ENCODE peak calls at places on chromosomes 4 and X, in nine cellular contexts. N is ovary, C is suprapubic skin, D is K562, I is tibial nerve, G is upper lobe of left lung, B is transverse colon, Y is stomach, T is A549. Z is an unnamed sample.

GRCh38 chr4:55396305-55397023 is 707 bp downstream of the TMEM165 start:
- DNase-seq in N (peak), C (peak), D (peak), I (peak), G (peak), B (peak), Y (peak), T (peak), Z (peak)

GRCh38 chr4:2598661-2599654 is 62.5 kb downstream of the FAM193A start:
- DNase-seq in N (no peak), C (no peak), D (no peak), I (no peak), G (no peak), B (peak), Y (no peak), T (no peak), Z (no peak)

GRCh38 chrX:132651411-132652086 is 162.7 kb upstream of the MBNL3 start:
- DNase-seq in N (no peak), C (no peak), D (no peak), I (no peak), G (no peak), B (no peak), Y (no peak), T (no peak), Z (no peak)

GRCh38 chrX:121876316-121876715 is 828.9 kb downstream of the GLUD2 start:
- DNase-seq in N (no peak), C (no peak), D (no peak), I (no peak), G (no peak), B (no peak), Y (no peak), T (no peak), Z (no peak)

GRCh38 chrX:39559229-39559628 is 538.5 kb downstream of the BCOR start:
- DNase-seq in N (no peak), C (no peak), D (no peak), I (no peak), G (no peak), B (no peak), Y (no peak), T (no peak), Z (no peak)

GRCh38 chrX:100685284-100685996 is 41.4 kb downstream of the SRPX2 start:
- DNase-seq in N (peak), C (peak), D (peak), I (peak), G (no peak), B (peak), Y (peak), T (peak), Z (peak)

GRCh38 chr4:82643994-82644730 is 82.4 kb upstream of the TMEM150C start:
- DNase-seq in N (no peak), C (no peak), D (no peak), I (no peak), G (no peak), B (no peak), Y (no peak), T (peak), Z (no peak)

GRCh38 chr4:113979157-113979972 is at the start of gene ARSJ:
- DNase-seq in N (peak), C (peak), D (no peak), I (peak), G (peak), B (peak), Y (peak), T (peak), Z (peak)

GRCh38 chr4:169106696-169107229 is 96.7 kb upstream of the CBR4 start:
- DNase-seq in N (no peak), C (no peak), D (no peak), I (no peak), G (peak), B (no peak), Y (no peak), T (no peak), Z (no peak)

GRCh38 chrX:130245441-130245840 is 23.3 kb downstream of the ZNF280C start:
- DNase-seq in N (no peak), C (no peak), D (no peak), I (no peak), G (no peak), B (no peak), Y (no peak), T (no peak), Z (no peak)

GRCh38 chr4:146488495-146489174 is 33.1 kb downstream of the SLC10A7 start:
- DNase-seq in N (no peak), C (no peak), D (no peak), I (no peak), G (no peak), B (no peak), Y (no peak), T (no peak), Z (no peak)

GRCh38 chr4:20603671-20604313 is 96.5 kb upstream of the PACRGL start:
- DNase-seq in N (no peak), C (no peak), D (no peak), I (no peak), G (no peak), B (no peak), Y (no peak), T (no peak), Z (no peak)

GRCh38 chr4:1201851-1202525 is 29.6 kb upstream of the SPON2 start:
- DNase-seq in N (peak), C (peak), D (no peak), I (peak), G (no peak), B (peak), Y (peak), T (no peak), Z (peak)

GRCh38 chr4:71130827-71131603 is 137.6 kb downstream of the DCK start:
- DNase-seq in N (no peak), C (no peak), D (no peak), I (no peak), G (no peak), B (no peak), Y (no peak), T (peak), Z (no peak)

GRCh38 chr4:21898101-21898500 is 50.5 kb downstream of the KCNIP4 start:
- DNase-seq in N (no peak), C (no peak), D (no peak), I (no peak), G (no peak), B (no peak), Y (no peak), T (no peak), Z (no peak)

GRCh38 chrX:13690836-13691235 is 1.9 kb downstream of the RAB9A start:
- DNase-seq in N (no peak), C (no peak), D (no peak), I (no peak), G (no peak), B (no peak), Y (no peak), T (no peak), Z (no peak)

GRCh38 chr4:169657470-169658107 is 37.2 kb downstream of the CLCN3 start:
- DNase-seq in N (no peak), C (no peak), D (no peak), I (no peak), G (no peak), B (no peak), Y (no peak), T (no peak), Z (no peak)

GRCh38 chr4:185257694-185258093 is 48.3 kb downstream of the SNX25 start:
- DNase-seq in N (no peak), C (no peak), D (no peak), I (no peak), G (no peak), B (no peak), Y (no peak), T (no peak), Z (no peak)

GRCh38 chrX:70174754-70175153 is 2.5 kb upstream of the DGAT2L6 start:
- DNase-seq in N (no peak), C (no peak), D (no peak), I (no peak), G (no peak), B (no peak), Y (no peak), T (no peak), Z (no peak)

GRCh38 chrX:3184176-3184930 is 143.1 kb downstream of the ARSF start:
- DNase-seq in N (no peak), C (no peak), D (no peak), I (peak), G (no peak), B (no peak), Y (no peak), T (no peak), Z (peak)

DNA sequence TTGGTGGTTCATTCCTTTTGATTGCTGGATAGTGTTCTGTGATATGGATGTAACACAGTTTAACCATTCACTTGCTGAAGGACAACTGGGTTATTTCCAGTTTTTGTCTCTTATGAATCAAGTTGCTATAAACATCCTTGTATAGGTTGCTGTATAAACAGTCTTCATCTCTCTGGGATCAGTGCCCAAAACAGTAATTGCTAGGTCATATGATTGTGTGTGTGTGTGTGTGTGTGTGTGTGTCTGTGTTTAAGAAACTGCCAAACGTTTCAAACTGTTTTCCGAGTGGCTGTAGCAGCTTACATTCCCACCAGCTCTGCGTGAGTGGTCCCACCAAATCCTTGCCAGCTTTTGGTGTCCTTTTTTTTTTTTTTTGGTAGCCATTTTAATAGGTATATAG is 60.4 kb downstream of the F11 start:
- DNase-seq in N (no peak), C (no peak), D (no peak), I (no peak), G (no peak), B (peak), Y (no peak), T (no peak), Z (no peak)
- TF ChIP-seq EP300 in N (no peak), C (no peak), D (no peak), I (no peak), G (no peak), B (no peak), Y (no peak), T (no peak), Z (no peak)

GRCh38 chrX:1537031-1537715 is at the start of gene P2RY8:
- DNase-seq in N (peak), C (peak), D (no peak), I (peak), G (peak), B (peak), Y (peak), T (peak), Z (peak)
- TF ChIP-seq POLR2A in N (no peak), C (no peak), D (no peak), I (no peak), G (peak), B (peak), Y (no peak), T (no peak), Z (no peak)

DNA sequence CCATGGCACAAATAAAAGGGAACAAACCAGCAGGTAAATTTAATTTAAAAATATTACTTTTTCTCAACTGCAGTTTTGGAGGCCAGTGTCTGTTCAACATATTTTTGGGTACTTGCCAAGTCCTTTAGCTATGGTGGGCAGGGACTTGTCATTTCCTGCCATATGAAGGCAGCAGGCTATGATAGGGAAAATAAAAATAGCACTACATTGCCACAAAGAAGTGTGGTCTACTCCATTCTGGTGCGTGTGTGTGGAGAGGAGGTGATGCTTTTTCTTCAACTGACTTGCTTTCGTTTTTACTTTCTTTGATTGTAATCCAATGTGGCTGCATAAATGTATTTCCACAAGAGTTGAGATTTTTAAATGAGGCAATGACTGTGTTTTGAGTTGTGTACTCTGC is 17.2 kb downstream of the GPR174 start:
- DNase-seq in N (no peak), C (no peak), D (no peak), I (no peak), G (no peak), B (no peak), Y (no peak), T (no peak), Z (no peak)
- H3K27ac ChIP-seq in N (no peak), C (no peak), D (no peak), I (no peak), G (no peak), B (no peak), Y (no peak), T (no peak), Z (no peak)

DNA sequence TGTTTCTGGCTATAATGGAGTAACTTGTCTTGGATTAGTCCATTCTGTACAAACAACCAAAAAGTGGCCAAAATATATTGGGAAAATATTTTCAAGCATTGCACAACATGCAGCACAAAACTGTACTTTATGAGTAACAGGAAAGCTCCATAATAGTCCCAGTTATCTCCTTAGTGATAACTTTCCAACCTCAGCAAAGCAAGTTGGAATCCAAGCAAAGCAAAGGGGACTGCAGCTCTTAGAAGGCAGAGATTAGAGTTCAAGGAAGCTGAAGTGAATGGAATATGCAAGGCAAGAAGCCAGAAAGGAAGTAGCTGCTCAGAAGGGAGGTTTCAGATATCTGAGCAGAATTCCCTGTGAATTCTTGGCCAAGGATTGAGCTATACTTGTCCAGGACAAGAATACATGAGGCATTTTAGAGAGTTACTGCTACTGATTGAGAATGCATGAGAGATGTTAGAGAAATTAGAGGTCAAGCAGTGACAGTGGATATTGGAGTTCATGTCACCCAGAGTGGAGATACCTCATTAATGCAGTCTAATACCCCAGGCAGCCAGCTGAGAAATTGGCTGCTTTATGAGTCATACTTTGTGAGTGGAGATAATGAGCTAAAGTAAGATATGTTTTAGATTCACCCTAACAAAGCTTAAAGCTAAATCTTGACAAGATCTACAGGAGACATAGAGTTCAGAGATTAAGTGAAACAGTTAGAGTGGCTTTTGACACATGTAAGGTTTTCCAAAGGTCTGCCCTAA is 102.9 kb downstream of the INPP4B start:
- DNase-seq in N (no peak), C (no peak), D (no peak), I (no peak), G (no peak), B (no peak), Y (no peak), T (no peak), Z (no peak)
- TF ChIP-seq EP300 in N (no peak), C (no peak), D (no peak), I (no peak), G (no peak), B (no peak), Y (no peak), T (no peak), Z (no peak)

DNA sequence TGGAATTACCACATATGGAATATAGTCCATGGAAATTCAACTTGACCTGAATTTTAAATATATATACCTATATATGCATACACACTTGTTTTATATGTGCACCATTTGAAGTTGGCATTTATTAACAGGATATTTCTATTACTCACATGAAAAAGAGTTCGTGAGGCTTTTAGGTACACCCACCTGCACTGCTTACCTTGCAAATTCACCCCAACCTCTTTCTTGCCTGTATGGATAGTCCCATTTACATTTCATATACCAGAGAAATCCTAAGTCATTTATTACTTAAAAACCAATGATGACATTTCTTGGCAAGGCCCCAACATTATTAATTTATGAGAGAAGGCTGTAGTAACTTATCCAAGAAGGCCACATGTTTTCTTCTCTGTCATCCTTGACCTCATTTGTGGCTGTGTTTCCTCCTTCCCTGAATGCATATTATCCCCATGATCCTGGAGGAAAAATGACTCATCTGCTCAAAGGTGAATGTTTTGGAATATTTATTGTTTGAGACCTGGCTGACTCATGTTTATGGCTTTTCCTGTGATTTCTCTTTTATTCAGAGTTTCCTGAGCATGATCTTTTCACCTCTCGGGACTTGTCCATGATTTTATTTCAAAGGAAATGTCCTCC is 62.2 kb upstream of the FAM241A start:
- DNase-seq in N (no peak), C (no peak), D (no peak), I (no peak), G (no peak), B (no peak), Y (no peak), T (peak), Z (no peak)
- TF ChIP-seq POLR2A in N (no peak), C (no peak), D (no peak), I (no peak), G (no peak), B (no peak), Y (no peak), T (no peak), Z (no peak)

DNA sequence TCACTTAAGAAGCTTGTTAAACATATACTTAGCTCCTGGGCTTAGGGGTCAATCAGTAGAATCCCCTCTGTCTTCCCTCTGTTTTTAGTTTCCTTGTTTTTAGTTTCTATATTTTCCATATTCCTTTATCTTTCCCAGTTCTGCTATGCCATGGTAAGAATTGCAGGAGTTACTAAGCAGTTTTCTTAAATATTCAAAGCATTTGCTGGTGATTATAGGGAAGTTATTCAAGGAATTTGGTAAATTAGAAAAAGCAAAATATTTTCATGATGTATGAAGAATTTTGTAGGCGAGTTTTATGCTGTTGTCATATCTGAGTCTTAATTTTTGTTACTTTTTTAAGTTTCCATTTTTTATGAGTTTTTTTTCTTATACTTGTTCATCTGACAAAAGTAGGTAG is 91.6 kb upstream of the NUDT6 start:
- DNase-seq in N (no peak), C (no peak), D (no peak), I (no peak), G (no peak), B (no peak), Y (no peak), T (no peak), Z (no peak)
- H3K27ac ChIP-seq in N (no peak), C (no peak), D (no peak), I (no peak), G (no peak), B (no peak), Y (no peak), T (no peak), Z (no peak)

GRCh38 chrX:154349359-154349935 is 25.0 kb downstream of the FLNA start:
- DNase-seq in N (peak), C (no peak), D (no peak), I (no peak), G (peak), B (peak), Y (no peak), T (no peak), Z (peak)

GRCh38 chrX:154350429-154351182 is 23.8 kb downstream of the FLNA start:
- DNase-seq in N (no peak), C (no peak), D (no peak), I (no peak), G (peak), B (peak), Y (no peak), T (no peak), Z (no peak)

GRCh38 chrX:154348646-154349358 is 25.6 kb downstream of the FLNA start:
- DNase-seq in N (peak), C (peak), D (no peak), I (no peak), G (peak), B (no peak), Y (no peak), T (no peak), Z (peak)

GRCh38 chrX:154351183-154352011 is 23.0 kb downstream of the FLNA start:
- DNase-seq in N (no peak), C (no peak), D (no peak), I (no peak), G (peak), B (peak), Y (no peak), T (no peak), Z (no peak)

DNA sequence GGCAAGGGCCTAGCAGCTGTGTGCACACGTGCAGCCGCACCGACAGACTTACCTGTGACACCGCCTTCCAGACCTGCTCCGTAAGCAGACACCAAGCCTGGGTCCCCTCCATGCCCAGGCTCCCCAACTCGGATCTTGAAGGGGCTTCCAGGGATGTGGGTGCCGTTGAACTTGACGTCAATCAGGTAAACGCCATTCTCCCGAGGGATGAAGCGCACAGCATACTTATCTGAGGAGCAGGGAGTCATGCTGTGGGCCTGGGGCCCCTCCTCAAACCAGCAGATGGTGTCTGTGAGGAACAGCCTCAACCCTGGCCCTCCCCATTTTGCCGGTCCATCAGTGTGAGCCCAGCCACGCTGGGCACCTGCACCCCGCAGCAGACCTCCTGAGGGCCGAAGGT is 24.5 kb downstream of the FLNA start:
- DNase-seq in N (no peak), C (no peak), D (no peak), I (no peak), G (peak), B (no peak), Y (no peak), T (no peak), Z (no peak)
- TF ChIP-seq EP300 in N (no peak), C (no peak), D (no peak), I (no peak), G (no peak), B (no peak), Y (no peak), T (no peak), Z (no peak)

GRCh38 chrX:45506149-45506768 is 305.6 kb upstream of the DIPK2B start:
- DNase-seq in N (no peak), C (no peak), D (no peak), I (no peak), G (no peak), B (no peak), Y (no peak), T (no peak), Z (no peak)

GRCh38 chrX:45508459-45508858 is 307.8 kb upstream of the DIPK2B start:
- DNase-seq in N (no peak), C (no peak), D (no peak), I (no peak), G (no peak), B (no peak), Y (no peak), T (no peak), Z (no peak)

GRCh38 chrX:45502396-45502795 is 301.7 kb upstream of the DIPK2B start:
- DNase-seq in N (no peak), C (no peak), D (no peak), I (no peak), G (no peak), B (no peak), Y (no peak), T (no peak), Z (no peak)

GRCh38 chrX:45505214-45505613 is 304.5 kb upstream of the DIPK2B start:
- DNase-seq in N (no peak), C (no peak), D (no peak), I (no peak), G (no peak), B (no peak), Y (no peak), T (no peak), Z (no peak)
- TF ChIP-seq POLR2A in N (no peak), C (no peak), D (no peak), I (no peak), G (no peak), B (no peak), Y (no peak), T (no peak), Z (no peak)